ENCODE peak calls at places on chromosomes 1 and 21, in seven cellular contexts. L, N, M, G, K, X and S are unnamed samples.

GRCh38 chr1:8682573-8682972 is 134.9 kb downstream of the RERE start:
- DNase-seq in M (no peak), L (no peak), N (no peak), G (no peak), K (no peak), X (no peak), S (no peak)

GRCh38 chr21:18893411-18893810 is 489.8 kb upstream of the TMPRSS15 start:
- DNase-seq in L (no peak), N (no peak), G (no peak), X (no peak), M (no peak), K (no peak), S (no peak)

GRCh38 chr1:38915352-38915948 is 26.2 kb downstream of the RHBDL2 start:
- DNase-seq in X (no peak), L (peak), M (no peak), K (no peak), N (no peak), G (no peak), S (no peak)

GRCh38 chr1:48526045-48526714 is 54.2 kb upstream of the SPATA6 start:
- DNase-seq in M (peak), K (peak), G (no peak), L (peak), X (no peak), N (peak), S (peak)

GRCh38 chr1:65168867-65169266 is 20.9 kb downstream of the AK4 start:
- DNase-seq in X (no peak), N (no peak), G (no peak), M (no peak), L (no peak), K (no peak), S (no peak)

GRCh38 chr1:33099290-33100118 is 18.6 kb downstream of the AZIN2 start:
- DNase-seq in N (peak), G (no peak), K (peak), L (peak), M (peak), X (no peak), S (peak)

GRCh38 chr21:33042812-33043211 is 17.1 kb downstream of the OLIG2 start:
- DNase-seq in N (peak), X (no peak), G (no peak), K (peak), L (peak), M (no peak), S (no peak)

GRCh38 chr1:215776336-215776735 is 209.2 kb downstream of the KCTD3 start:
- DNase-seq in L (no peak), G (no peak), N (no peak), K (no peak), X (no peak), M (no peak), S (no peak)

GRCh38 chr1:235018161-235018560 is 110.5 kb downstream of the TOMM20 start:
- DNase-seq in X (no peak), G (no peak), K (peak), L (peak), N (peak), M (peak), S (no peak)

GRCh38 chr1:175163702-175164101 is 28.9 kb downstream of the KIAA0040 start:
- DNase-seq in L (no peak), K (no peak), G (no peak), M (no peak), N (no peak), X (no peak), S (no peak)

GRCh38 chr1:29550119-29550841 is 314.0 kb downstream of the PTPRU start:
- DNase-seq in M (peak), G (no peak), L (no peak), X (no peak), K (no peak), N (no peak), S (no peak)

GRCh38 chr1:30665216-30665615 is 58.2 kb downstream of the MATN1 start:
- DNase-seq in L (no peak), M (no peak), K (no peak), N (no peak), G (no peak), X (no peak), S (no peak)

GRCh38 chr1:7648761-7649384 is 122.2 kb upstream of the VAMP3 start:
- DNase-seq in L (peak), G (peak), M (no peak), K (no peak), X (no peak), N (no peak), S (peak)

GRCh38 chr1:15820478-15820877 is 13.0 kb upstream of the UQCRHL start:
- DNase-seq in G (no peak), X (no peak), N (peak), M (no peak), L (peak), K (no peak), S (no peak)

GRCh38 chr1:209456878-209457277 is 126.6 kb upstream of the CAMK1G start:
- DNase-seq in X (no peak), L (no peak), G (no peak), M (peak), K (no peak), N (no peak), S (no peak)

GRCh38 chr1:27634166-27634981 is 611 bp downstream of the FGR start:
- DNase-seq in N (no peak), L (no peak), M (peak), G (peak), X (no peak), K (no peak), S (no peak)

GRCh38 chr1:62882161-62882560 is 98.2 kb downstream of the ATG4C start:
- DNase-seq in G (no peak), L (no peak), M (no peak), K (no peak), N (no peak), X (no peak), S (no peak)

GRCh38 chr1:6454856-6455751 is 10.9 kb downstream of the TNFRSF25 start:
- DNase-seq in L (no peak), M (no peak), X (no peak), K (no peak), N (no peak), G (no peak), S (no peak)

GRCh38 chr1:38222906-38223305 is 176.3 kb upstream of the POU3F1 start:
- DNase-seq in N (no peak), K (no peak), M (no peak), G (no peak), X (no peak), L (no peak), S (no peak)

GRCh38 chr1:6955357-6956154 is 170.3 kb downstream of the CAMTA1 start:
- DNase-seq in L (no peak), M (no peak), K (no peak), N (no peak), X (no peak), G (no peak), S (no peak)

GRCh38 chr21:34796518-34797201 is 127.9 kb downstream of the CLIC6 start:
- DNase-seq in N (no peak), X (no peak), G (no peak), L (no peak), M (peak), K (no peak), S (no peak)

GRCh38 chr1:182700351-182700709 is 15.9 kb upstream of the RGS8 start:
- DNase-seq in G (no peak), X (no peak), L (no peak), M (no peak), K (no peak), N (no peak), S (no peak)

GRCh38 chr1:65065535-65066378 is 82.2 kb upstream of the AK4 start:
- DNase-seq in G (peak), K (no peak), M (peak), X (peak), N (no peak), L (no peak), S (no peak)

GRCh38 chr1:236516929-236517704 is 6.7 kb upstream of the LGALS8 start:
- DNase-seq in L (peak), G (no peak), M (peak), K (peak), N (peak), X (no peak), S (no peak)

GRCh38 chr1:5891736-5892135 is 100.5 kb downstream of the NPHP4 start:
- DNase-seq in M (no peak), G (no peak), X (no peak), N (peak), K (no peak), L (peak), S (no peak)

GRCh38 chr1:113935970-113936369 is 6.8 kb downstream of the HIPK1 start:
- DNase-seq in M (no peak), X (no peak), N (no peak), G (no peak), L (no peak), K (no peak), S (no peak)

GRCh38 chr1:214228976-214229375 is 52.0 kb upstream of the SMYD2 start:
- DNase-seq in K (no peak), M (no peak), L (no peak), N (no peak), X (no peak), G (peak), S (no peak)

GRCh38 chr1:224251741-224252146 is 68.7 kb downstream of the DEGS1 start:
- DNase-seq in X (no peak), K (no peak), L (no peak), M (no peak), N (no peak), G (no peak), S (no peak)

GRCh38 chr1:100860397-100860991 is 34.1 kb downstream of the EXTL2 start:
- DNase-seq in X (no peak), L (peak), K (no peak), N (peak), M (no peak), G (no peak), S (no peak)

GRCh38 chr1:36537190-36537768 is 54.6 kb upstream of the CSF3R start:
- DNase-seq in G (no peak), N (no peak), K (no peak), X (no peak), L (no peak), M (no peak), S (no peak)

GRCh38 chr1:65477414-65478378 is 57.2 kb downstream of the LEPR start:
- DNase-seq in X (no peak), M (no peak), G (no peak), N (peak), K (peak), L (no peak), S (no peak)

GRCh38 chr1:85617582-85618237 is 37.1 kb downstream of the CCN1 start:
- DNase-seq in X (no peak), L (peak), G (no peak), M (no peak), K (peak), N (peak), S (no peak)

GRCh38 chr1:119103764-119104163 is 36.7 kb downstream of the WARS2 start:
- DNase-seq in L (no peak), K (no peak), N (no peak), M (no peak), X (no peak), G (no peak), S (no peak)

DNA sequence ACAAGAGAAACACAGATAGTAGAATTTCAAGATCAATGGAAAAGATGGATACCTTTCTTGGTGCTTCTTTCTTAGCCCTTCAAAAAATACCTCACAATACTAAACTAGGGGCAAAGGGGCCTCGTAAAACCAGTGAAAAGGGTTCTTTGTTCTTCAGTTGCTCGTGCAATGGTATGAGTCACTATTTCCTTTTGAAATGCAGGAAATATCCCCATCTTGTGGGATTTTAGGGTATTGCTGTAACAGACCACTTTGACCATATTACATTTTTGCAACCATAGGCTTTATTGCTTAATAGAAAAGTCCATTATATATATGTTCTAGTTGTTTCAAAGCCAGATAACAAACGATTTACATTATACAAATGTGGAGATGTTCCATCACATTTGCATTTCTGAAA is 88.7 kb upstream of the PKN2 start:
- DNase-seq in L (peak), N (peak), K (peak), X (no peak), M (peak), G (no peak), S (no peak)
- TF ChIP-seq CTCF in L (peak), N (peak), K (peak), X (no peak), M (peak), G (peak), S (no peak)

GRCh38 chr1:26284597-26285351 is 4.9 kb downstream of the SH3BGRL3 start:
- DNase-seq in X (no peak), N (peak), K (no peak), L (peak), G (peak), M (peak), S (peak)

GRCh38 chr1:26283871-26284596 is 4.1 kb downstream of the SH3BGRL3 start:
- DNase-seq in N (no peak), G (no peak), L (no peak), X (no peak), K (no peak), M (no peak), S (no peak)

GRCh38 chr1:26286064-26286416 is 6.2 kb downstream of the SH3BGRL3 start:
- DNase-seq in M (no peak), K (no peak), N (no peak), G (no peak), X (no peak), L (no peak), S (no peak)

GRCh38 chr1:26287033-26287711 is 7.3 kb downstream of the SH3BGRL3 start:
- DNase-seq in K (no peak), X (no peak), M (no peak), L (peak), G (peak), N (no peak), S (no peak)

DNA sequence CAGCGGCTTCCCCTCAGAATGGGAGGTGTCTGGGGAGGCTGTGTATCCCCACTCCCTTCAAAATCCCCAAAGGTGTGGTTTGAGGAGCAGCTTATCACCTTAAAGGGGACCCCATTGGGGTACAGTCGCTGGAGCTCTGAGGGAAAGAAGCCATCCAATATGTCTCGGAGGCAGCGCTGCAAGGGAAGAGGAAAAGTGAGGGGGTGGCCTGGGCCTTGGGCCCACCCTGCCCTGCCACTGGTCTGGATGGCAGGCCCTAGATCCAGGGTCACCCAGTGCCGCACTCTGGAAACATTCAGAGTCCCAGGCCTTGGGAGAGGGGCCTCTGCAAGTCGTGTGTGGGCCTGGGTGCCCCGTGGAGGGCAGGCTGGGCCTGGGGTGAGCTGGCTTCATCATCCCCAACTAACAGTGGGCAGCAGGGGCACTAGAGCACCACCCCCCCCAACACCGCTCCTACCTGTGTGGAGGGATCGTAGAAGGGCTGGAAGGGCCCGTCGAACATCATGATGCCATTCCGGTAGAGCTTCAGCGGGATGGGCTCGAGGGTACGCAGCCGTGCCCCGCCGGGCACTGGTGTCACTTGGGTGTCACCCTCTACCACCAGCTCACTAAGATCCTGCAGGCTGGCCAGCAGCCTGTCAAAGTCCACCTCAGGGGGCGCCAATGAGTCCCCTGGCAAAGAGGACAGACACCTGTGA is 5.6 kb downstream of the SH3BGRL3 start:
- DNase-seq in X (no peak), L (no peak), K (no peak), N (no peak), G (no peak), M (no peak), S (no peak)
- TF ChIP-seq CTCF in X (no peak), L (peak), K (peak), N (peak), G (peak), M (peak), S (no peak)

DNA sequence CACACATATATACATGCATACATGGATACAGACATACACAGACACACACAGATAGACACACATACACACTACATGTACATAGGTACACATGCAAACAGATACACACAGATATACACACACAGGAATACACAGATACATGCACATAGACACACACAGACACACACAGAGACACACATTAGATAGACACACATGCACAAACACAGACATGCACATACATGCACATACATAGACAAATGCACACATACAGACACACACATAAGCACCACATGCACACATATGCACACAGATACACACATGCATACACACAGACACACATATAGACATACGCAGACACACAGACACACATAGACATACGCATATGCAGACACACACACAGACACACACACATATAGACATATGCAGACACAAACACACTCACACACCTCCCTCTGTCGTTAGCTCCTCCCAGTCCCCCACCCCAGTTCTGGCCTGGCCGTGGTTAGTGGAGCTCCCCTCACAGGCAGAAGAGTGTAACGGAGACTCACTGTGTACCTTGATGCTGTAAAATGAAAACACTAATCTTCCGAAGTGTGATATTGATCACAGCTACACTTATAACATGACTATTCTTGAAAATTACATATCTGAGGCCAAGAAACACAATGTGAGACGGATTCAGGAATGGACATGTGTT is 7.6 kb downstream of the UBASH3A start:
- DNase-seq in K (no peak), M (no peak), G (no peak), X (no peak), L (no peak), N (no peak), S (no peak)
- TF ChIP-seq CTCF in K (no peak), M (no peak), G (no peak), X (no peak), L (no peak), N (no peak), S (no peak)

GRCh38 chr1:18556364-18556763 is 74.3 kb upstream of the PAX7 start:
- DNase-seq in X (no peak), N (peak), K (no peak), G (no peak), M (no peak), L (peak), S (no peak)
- TF ChIP-seq CTCF in X (no peak), N (no peak), K (peak), G (peak), M (peak), L (peak), S (no peak)

GRCh38 chr1:221371671-221372070 is 370.2 kb downstream of the DUSP10 start:
- DNase-seq in M (no peak), L (no peak), K (no peak), G (no peak), X (no peak), N (no peak), S (no peak)

GRCh38 chr1:221373795-221374194 is 368.1 kb downstream of the DUSP10 start:
- DNase-seq in X (no peak), N (no peak), L (no peak), K (no peak), G (no peak), M (no peak), S (no peak)
- TF ChIP-seq CTCF in X (no peak), N (no peak), L (no peak), K (no peak), G (no peak), M (no peak), S (no peak)